ENCODE peak calls at places on chromosomes 13 and 19, in four cellular contexts. C is RWPE1; D is endothelial cell; K is stimulated activated CD4-positive, alpha-beta T cell treated with anti-CD3 and anti-CD28 coated beads, Interleukin-2, amount 100 ng/mL, for 48 hours. E is an unnamed sample.

GRCh38 chr13:37741536-37741935 is 128.0 kb downstream of the TRPC4 start:
- DNase-seq in D (no peak), K (no peak), C (no peak), E (no peak)

GRCh38 chr19:3785938-3786824 is at the start of gene MATK:
- DNase-seq in K (no peak), C (peak), D (no peak), E (no peak)

GRCh38 chr13:103349664-103350063 is 283.4 kb upstream of the SLC10A2 start:
- DNase-seq in D (no peak), C (no peak), K (no peak), E (no peak)

GRCh38 chr19:2375341-2376121 is 15.5 kb downstream of the TMPRSS9 start:
- DNase-seq in C (no peak), K (no peak), D (no peak), E (no peak)

GRCh38 chr13:24153979-24154378 is 6.5 kb upstream of the SPATA13 start:
- DNase-seq in K (no peak), D (no peak), C (no peak), E (no peak)

GRCh38 chr19:5222821-5223321 is 117.7 kb downstream of the PTPRS start:
- DNase-seq in C (no peak), K (no peak), D (no peak), E (no peak)

GRCh38 chr19:14433454-14434156 is 499 bp downstream of the PKN1 start:
- DNase-seq in K (no peak), C (peak), D (no peak), E (no peak)

GRCh38 chr19:53463263-53463662 is 4.3 kb upstream of the ZNF813 start:
- DNase-seq in D (peak), K (no peak), C (no peak), E (no peak)

GRCh38 chr19:32911467-32911866 is 41.9 kb upstream of the SLC7A9 start:
- DNase-seq in D (no peak), C (no peak), K (no peak), E (no peak)

GRCh38 chr13:50358221-50358620 is 343.0 kb downstream of the KCNRG start:
- DNase-seq in D (no peak), C (no peak), K (no peak), E (no peak)

GRCh38 chr19:47243364-47243775 is 12.4 kb upstream of the BBC3 start:
- DNase-seq in K (no peak), D (no peak), C (no peak), E (no peak)

GRCh38 chr19:47227347-47228167 is 3.4 kb downstream of the BBC3 start:
- DNase-seq in K (no peak), C (peak), D (peak), E (no peak)

GRCh38 chr19:1407662-1408299 is 395 bp downstream of the DAZAP1 start:
- DNase-seq in C (no peak), K (peak), D (no peak), E (no peak)

GRCh38 chr13:25085125-25085742 is 10.7 kb upstream of the PABPC3 start:
- DNase-seq in D (peak), K (peak), C (peak), E (no peak)

GRCh38 chr13:110197471-110197870 is 109.5 kb downstream of the COL4A1 start:
- DNase-seq in K (no peak), D (no peak), C (no peak), E (no peak)

GRCh38 chr19:56821675-56822074 is 18.9 kb downstream of the PEG3 start:
- DNase-seq in D (no peak), C (no peak), K (no peak), E (no peak)

GRCh38 chr13:77040076-77040475 is 13.1 kb upstream of the FBXL3 start:
- DNase-seq in K (no peak), C (no peak), D (no peak), E (no peak)

GRCh38 chr13:94764576-94765321 is 52.4 kb upstream of the SOX21 start:
- DNase-seq in D (no peak), C (no peak), K (no peak), E (no peak)

GRCh38 chr19:8254286-8255001 is 45.3 kb downstream of the CERS4 start:
- DNase-seq in D (no peak), C (no peak), K (no peak), E (no peak)

GRCh38 chr19:49845433-49845832 is 5.5 kb upstream of the PTOV1 start:
- DNase-seq in C (no peak), K (no peak), D (no peak), E (no peak)